ENCODE peak calls at places on chromosomes 1 and 21, in ten cellular contexts. Z is stomach; X is HEK293T; D is NCI-H2227 treated with DMSO at 0.1 percent for 48 hours; H is left lobe of liver; B is kidney tubule cell; V is hippocampal formation; C is mammary epithelial cell; L is M059J; Y is CD4-positive, alpha-beta memory T cell. K is an unnamed sample.

GRCh38 chr1:44531785-44532566 is 126.9 kb downstream of the RNF220 start:
- DNase-seq in Z (no peak), X (no peak), D (no peak), H (no peak), B (peak; percentile 82), V (no peak), C (peak; percentile 82), L (peak; percentile 86), Y (no peak), K (peak; percentile 93)

GRCh38 chr1:229599218-229599812 is 26.6 kb downstream of the TAF5L start:
- DNase-seq in Z (no peak), X (no peak), D (no peak), H (no peak), B (no peak), V (no peak), C (no peak), L (no peak), Y (no peak), K (no peak)

GRCh38 chr21:33228455-33228854 is 1.3 kb upstream of the IFNAR2 start:
- DNase-seq in Z (no peak), X (no peak), D (no peak), H (no peak), B (no peak), V (no peak), C (no peak), L (no peak), Y (no peak), K (no peak)

GRCh38 chr1:88327391-88328267 is 356.4 kb upstream of the PKN2 start:
- DNase-seq in Z (no peak), X (peak; percentile 31), D (no peak), H (no peak), B (peak; percentile 94), V (no peak), C (peak; percentile 75), L (peak; percentile 86), Y (no peak), K (peak; percentile 88)

GRCh38 chr1:1204998-1205768 is 1.2 kb downstream of the TNFRSF18 start:
- DNase-seq in Z (no peak), X (no peak), D (no peak), H (no peak), B (no peak), V (no peak), C (no peak), L (no peak), Y (no peak), K (no peak)

GRCh38 chr21:34813266-34813886 is 144.6 kb downstream of the CLIC6 start:
- DNase-seq in Z (peak; percentile 53), X (no peak), D (no peak), H (no peak), B (no peak), V (no peak), C (peak; percentile 98), L (peak; percentile 59), Y (no peak), K (peak; percentile 72)

GRCh38 chr1:59732219-59732955 is 82.4 kb upstream of the HOOK1 start:
- DNase-seq in Z (no peak), X (no peak), D (no peak), H (no peak), B (no peak), V (no peak), C (no peak), L (no peak), Y (no peak), K (no peak)

GRCh38 chr1:113976609-113977278 is 2.5 kb upstream of the OLFML3 start:
- DNase-seq in Z (no peak), X (peak; percentile 46), D (no peak), H (no peak), B (peak; percentile 73), V (no peak), C (no peak), L (peak; percentile 47), Y (no peak), K (peak; percentile 62)

GRCh38 chr1:175820456-175820855 is 77.1 kb upstream of the TNR start:
- DNase-seq in Z (no peak), X (no peak), D (no peak), H (no peak), B (no peak), V (no peak), C (no peak), L (no peak), Y (no peak), K (no peak)

GRCh38 chr1:190578015-190578414 is 100.4 kb upstream of the BRINP3 start:
- DNase-seq in Z (no peak), X (no peak), D (no peak), H (no peak), B (no peak), V (no peak), C (no peak), L (peak; percentile 0), Y (no peak), K (no peak)

GRCh38 chr1:150477320-150477719 is 9.9 kb upstream of the TARS2 start:
- DNase-seq in Z (no peak), X (no peak), D (no peak), H (no peak), B (no peak), V (no peak), C (no peak), L (no peak), Y (no peak), K (no peak)

GRCh38 chr21:44880762-44881585 is 7.5 kb upstream of the PTTG1IP start:
- DNase-seq in Z (no peak), X (no peak), D (no peak), H (no peak), B (peak; percentile 94), V (no peak), C (peak; percentile 75), L (peak; percentile 85), Y (no peak), K (peak; percentile 72)

GRCh38 chr1:205744403-205744802 is 5.6 kb downstream of the NUCKS1 start:
- DNase-seq in Z (no peak), X (no peak), D (no peak), H (no peak), B (no peak), V (no peak), C (no peak), L (no peak), Y (no peak), K (no peak)

GRCh38 chr1:219664310-219665029 is 51.6 kb upstream of the ZC3H11B start:
- DNase-seq in Z (no peak), X (no peak), D (no peak), H (no peak), B (no peak), V (no peak), C (no peak), L (no peak), Y (no peak), K (no peak)

GRCh38 chr1:151403612-151404011 is 4.2 kb downstream of the PSMB4 start:
- DNase-seq in Z (no peak), X (no peak), D (no peak), H (no peak), B (no peak), V (no peak), C (no peak), L (no peak), Y (no peak), K (no peak)

GRCh38 chr21:42799516-42799915 is 79.8 kb downstream of the WDR4 start:
- DNase-seq in Z (no peak), X (no peak), D (no peak), H (no peak), B (peak; percentile 78), V (no peak), C (peak; percentile 81), L (no peak), Y (no peak), K (peak; percentile 71)

GRCh38 chr21:42122808-42123207 is 51.7 kb downstream of the UMODL1 start:
- DNase-seq in Z (peak; percentile 49), X (no peak), D (no peak), H (no peak), B (no peak), V (no peak), C (no peak), L (no peak), Y (no peak), K (no peak)

GRCh38 chr1:75861831-75862230 is 65.1 kb downstream of the MSH4 start:
- DNase-seq in Z (no peak), X (no peak), D (no peak), H (no peak), B (no peak), V (no peak), C (peak; percentile 12), L (no peak), Y (no peak), K (no peak)

GRCh38 chr1:201313086-201313485 is 29.8 kb downstream of the PKP1 start:
- DNase-seq in Z (no peak), X (no peak), D (no peak), H (no peak), B (no peak), V (no peak), C (no peak), L (no peak), Y (no peak), K (no peak)